ENCODE peak calls at places on chromosomes 2 and 18, in five cellular contexts. One of them, this sample, is unnamed.

GRCh38 chr18:3179430-3180089 is 40.2 kb downstream of the MYOM1 start:
- DNase-seq in endodermal cell: no peak
- DNase-seq in A549: no peak
- DNase-seq in left ventricle myocardium inferior: no peak
- DNase-seq in esophagus muscularis mucosa: no peak
- DNase-seq in this sample: no peak

GRCh38 chr2:144162652-144163051 is 357.3 kb downstream of the ZEB2 start:
- DNase-seq in left ventricle myocardium inferior: no peak
- DNase-seq in endodermal cell: peak
- DNase-seq in A549: no peak
- DNase-seq in esophagus muscularis mucosa: no peak
- DNase-seq in this sample: no peak

GRCh38 chr2:135792401-135793152 is 44.4 kb downstream of the LCT start:
- DNase-seq in esophagus muscularis mucosa: peak
- DNase-seq in endodermal cell: no peak
- DNase-seq in A549: no peak
- DNase-seq in left ventricle myocardium inferior: no peak
- DNase-seq in this sample: no peak

GRCh38 chr2:113847144-113847543 is 42.7 kb upstream of the ACTR3 start:
- DNase-seq in A549: no peak
- DNase-seq in left ventricle myocardium inferior: no peak
- DNase-seq in esophagus muscularis mucosa: no peak
- DNase-seq in endodermal cell: no peak
- DNase-seq in this sample: no peak

GRCh38 chr2:71596011-71596410 is 142.7 kb downstream of the DYSF start:
- DNase-seq in esophagus muscularis mucosa: no peak
- DNase-seq in left ventricle myocardium inferior: no peak
- DNase-seq in A549: no peak
- DNase-seq in endodermal cell: no peak
- DNase-seq in this sample: no peak

GRCh38 chr2:20675701-20676352 is 8.9 kb downstream of the GDF7 start:
- DNase-seq in endodermal cell: peak
- DNase-seq in A549: no peak
- DNase-seq in left ventricle myocardium inferior: no peak
- DNase-seq in esophagus muscularis mucosa: no peak
- DNase-seq in this sample: no peak

GRCh38 chr18:3447895-3448844 is 1.8 kb upstream of the TGIF1 start:
- DNase-seq in esophagus muscularis mucosa: peak
- DNase-seq in left ventricle myocardium inferior: peak
- DNase-seq in endodermal cell: peak
- DNase-seq in A549: peak
- DNase-seq in this sample: peak

GRCh38 chr2:19361325-19361990 is 3.0 kb upstream of the OSR1 start:
- DNase-seq in endodermal cell: peak
- DNase-seq in A549: no peak
- DNase-seq in esophagus muscularis mucosa: peak
- DNase-seq in left ventricle myocardium inferior: peak
- DNase-seq in this sample: peak

GRCh38 chr18:3012306-3012919 is 531 bp downstream of the LPIN2 start:
- DNase-seq in A549: no peak
- DNase-seq in esophagus muscularis mucosa: no peak
- DNase-seq in left ventricle myocardium inferior: peak
- DNase-seq in endodermal cell: peak
- DNase-seq in this sample: peak

GRCh38 chr2:119218478-119219064 is 5.1 kb upstream of the STEAP3 start:
- DNase-seq in A549: no peak
- DNase-seq in left ventricle myocardium inferior: no peak
- DNase-seq in esophagus muscularis mucosa: no peak
- DNase-seq in endodermal cell: peak
- DNase-seq in this sample: no peak

GRCh38 chr2:176002684-176003225 is 688 bp upstream of the LNPK start:
- DNase-seq in esophagus muscularis mucosa: no peak
- DNase-seq in A549: peak
- DNase-seq in left ventricle myocardium inferior: no peak
- DNase-seq in endodermal cell: no peak
- DNase-seq in this sample: peak

GRCh38 chr2:232960862-232961261 is 52.2 kb downstream of the NGEF start:
- DNase-seq in A549: no peak
- DNase-seq in esophagus muscularis mucosa: no peak
- DNase-seq in left ventricle myocardium inferior: no peak
- DNase-seq in endodermal cell: no peak
- DNase-seq in this sample: no peak

GRCh38 chr2:215505044-215505786 is 69.3 kb upstream of the FN1 start:
- DNase-seq in endodermal cell: no peak
- DNase-seq in esophagus muscularis mucosa: no peak
- DNase-seq in left ventricle myocardium inferior: no peak
- DNase-seq in A549: no peak
- DNase-seq in this sample: no peak

GRCh38 chr2:207869784-207870778 is 100.4 kb upstream of the FZD5 start:
- DNase-seq in esophagus muscularis mucosa: no peak
- DNase-seq in A549: peak
- DNase-seq in endodermal cell: no peak
- DNase-seq in left ventricle myocardium inferior: no peak
- DNase-seq in this sample: no peak

GRCh38 chr2:10460366-10460796 is 12.3 kb upstream of the ODC1 start:
- DNase-seq in A549: no peak
- DNase-seq in esophagus muscularis mucosa: no peak
- DNase-seq in endodermal cell: no peak
- DNase-seq in left ventricle myocardium inferior: no peak
- DNase-seq in this sample: no peak

GRCh38 chr2:205768341-205768740 is 86.0 kb downstream of the NRP2 start:
- DNase-seq in left ventricle myocardium inferior: peak
- DNase-seq in A549: no peak
- DNase-seq in esophagus muscularis mucosa: no peak
- DNase-seq in endodermal cell: no peak
- DNase-seq in this sample: no peak

GRCh38 chr2:47719099-47719498 is 63.8 kb upstream of the MSH6 start:
- DNase-seq in A549: no peak
- DNase-seq in esophagus muscularis mucosa: no peak
- DNase-seq in left ventricle myocardium inferior: no peak
- DNase-seq in endodermal cell: no peak
- DNase-seq in this sample: no peak

GRCh38 chr2:30145826-30146336 is 926 bp upstream of the YPEL5 start:
- DNase-seq in left ventricle myocardium inferior: no peak
- DNase-seq in A549: no peak
- DNase-seq in esophagus muscularis mucosa: no peak
- DNase-seq in endodermal cell: no peak
- DNase-seq in this sample: no peak
- H3K27ac ChIP-seq in left ventricle myocardium inferior: peak
- H3K27ac ChIP-seq in A549: peak
- H3K27ac ChIP-seq in esophagus muscularis mucosa: peak
- H3K27ac ChIP-seq in endodermal cell: peak
- H3K27ac ChIP-seq in this sample: peak

GRCh38 chr2:25375371-25375988 is 33.8 kb upstream of the DNMT3A start:
- DNase-seq in A549: no peak
- DNase-seq in left ventricle myocardium inferior: no peak
- DNase-seq in esophagus muscularis mucosa: no peak
- DNase-seq in endodermal cell: peak
- DNase-seq in this sample: peak
- H3K27ac ChIP-seq in A549: no peak
- H3K27ac ChIP-seq in left ventricle myocardium inferior: no peak
- H3K27ac ChIP-seq in esophagus muscularis mucosa: peak
- H3K27ac ChIP-seq in endodermal cell: no peak
- H3K27ac ChIP-seq in this sample: no peak

DNA sequence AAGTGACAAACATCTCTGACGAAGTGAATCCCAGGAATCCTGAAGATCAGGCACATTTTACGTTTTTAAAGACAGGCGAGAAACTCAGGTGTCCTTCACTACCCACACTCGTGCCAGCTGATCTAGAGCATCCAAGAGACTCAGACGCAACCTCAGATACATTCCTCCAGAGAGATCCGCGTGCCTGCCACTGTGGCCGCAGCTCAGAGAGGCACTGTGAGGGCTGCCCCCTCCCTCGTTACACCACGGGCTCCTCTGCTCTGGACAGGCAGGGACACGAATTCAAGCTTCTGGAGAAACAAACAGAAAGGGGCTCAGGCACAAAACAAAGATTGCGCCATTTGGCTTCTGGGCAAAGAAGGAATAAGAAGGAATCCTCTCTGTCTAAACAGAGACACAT is 268.0 kb downstream of the HDAC4 start:
- DNase-seq in endodermal cell: no peak
- DNase-seq in left ventricle myocardium inferior: no peak
- DNase-seq in A549: no peak
- DNase-seq in esophagus muscularis mucosa: no peak
- DNase-seq in this sample: no peak
- H3K27ac ChIP-seq in endodermal cell: no peak
- H3K27ac ChIP-seq in left ventricle myocardium inferior: no peak
- H3K27ac ChIP-seq in A549: no peak
- H3K27ac ChIP-seq in esophagus muscularis mucosa: no peak
- H3K27ac ChIP-seq in this sample: no peak

GRCh38 chr18:46343456-46343855 is 239.3 kb downstream of the HAUS1 start:
- DNase-seq in A549: no peak
- DNase-seq in left ventricle myocardium inferior: no peak
- DNase-seq in esophagus muscularis mucosa: no peak
- DNase-seq in endodermal cell: no peak
- DNase-seq in this sample: no peak
- H3K27ac ChIP-seq in A549: no peak
- H3K27ac ChIP-seq in left ventricle myocardium inferior: peak
- H3K27ac ChIP-seq in esophagus muscularis mucosa: no peak
- H3K27ac ChIP-seq in endodermal cell: no peak
- H3K27ac ChIP-seq in this sample: no peak

DNA sequence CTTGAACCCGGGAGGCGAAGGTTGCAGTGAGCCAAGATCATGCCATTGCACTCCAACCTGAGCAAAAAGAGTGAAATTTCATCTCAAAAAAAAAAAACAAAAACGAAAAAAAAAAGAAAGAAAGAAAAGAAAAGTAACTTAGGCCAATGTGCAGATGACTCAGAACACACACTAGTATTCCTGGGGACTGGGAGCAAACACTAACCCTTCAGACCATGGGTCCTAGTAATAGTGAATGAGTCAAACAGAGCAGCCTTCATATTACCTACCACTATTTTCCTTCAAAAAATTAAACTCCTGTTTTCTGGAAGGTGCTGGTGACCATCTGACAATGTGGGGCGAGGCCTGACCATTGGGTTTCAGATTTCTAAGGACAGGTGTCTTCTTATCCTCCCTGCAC is 253.4 kb downstream of the PIEZO2 start:
- DNase-seq in A549: no peak
- DNase-seq in endodermal cell: no peak
- DNase-seq in left ventricle myocardium inferior: no peak
- DNase-seq in esophagus muscularis mucosa: no peak
- DNase-seq in this sample: no peak
- H3K27ac ChIP-seq in A549: no peak
- H3K27ac ChIP-seq in endodermal cell: no peak
- H3K27ac ChIP-seq in left ventricle myocardium inferior: no peak
- H3K27ac ChIP-seq in esophagus muscularis mucosa: no peak
- H3K27ac ChIP-seq in this sample: no peak

DNA sequence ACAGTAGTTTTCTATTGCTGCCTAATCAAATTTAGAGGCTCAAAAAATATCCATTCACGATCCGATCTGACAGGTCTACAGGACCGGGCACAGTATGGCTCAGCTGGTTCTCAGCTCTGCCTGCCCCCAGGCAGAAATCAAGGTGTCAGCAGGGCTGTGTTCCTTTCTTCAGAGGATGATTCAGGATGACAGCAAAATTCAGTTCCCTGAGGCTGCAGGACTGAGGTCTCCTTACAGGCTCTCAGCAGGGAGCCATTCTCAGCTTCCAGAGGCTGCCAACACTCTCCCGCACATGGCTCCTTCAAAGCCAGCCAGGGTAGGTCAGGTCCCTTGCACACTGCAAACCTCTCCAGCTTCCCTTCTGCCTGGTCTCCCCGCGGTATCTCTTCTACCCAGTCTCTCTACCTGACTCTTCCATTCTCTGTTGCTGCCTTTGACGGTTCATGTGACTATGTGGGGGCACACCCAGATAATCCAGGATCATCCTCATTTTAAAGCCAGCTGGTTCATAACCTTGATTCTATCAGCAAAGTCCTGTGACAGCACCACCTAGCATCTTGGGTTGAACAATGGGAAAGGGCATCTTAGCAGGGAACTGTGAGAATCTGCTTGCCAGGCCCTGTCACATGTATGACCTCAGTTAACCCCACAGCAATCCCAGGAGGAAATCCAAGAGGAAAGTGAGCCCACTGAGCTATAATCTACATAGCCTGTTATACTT is 50.4 kb downstream of the UXS1 start:
- DNase-seq in A549: no peak
- DNase-seq in left ventricle myocardium inferior: no peak
- DNase-seq in endodermal cell: peak
- DNase-seq in esophagus muscularis mucosa: no peak
- DNase-seq in this sample: no peak
- H3K27ac ChIP-seq in A549: no peak
- H3K27ac ChIP-seq in left ventricle myocardium inferior: no peak
- H3K27ac ChIP-seq in endodermal cell: no peak
- H3K27ac ChIP-seq in esophagus muscularis mucosa: no peak
- H3K27ac ChIP-seq in this sample: no peak

DNA sequence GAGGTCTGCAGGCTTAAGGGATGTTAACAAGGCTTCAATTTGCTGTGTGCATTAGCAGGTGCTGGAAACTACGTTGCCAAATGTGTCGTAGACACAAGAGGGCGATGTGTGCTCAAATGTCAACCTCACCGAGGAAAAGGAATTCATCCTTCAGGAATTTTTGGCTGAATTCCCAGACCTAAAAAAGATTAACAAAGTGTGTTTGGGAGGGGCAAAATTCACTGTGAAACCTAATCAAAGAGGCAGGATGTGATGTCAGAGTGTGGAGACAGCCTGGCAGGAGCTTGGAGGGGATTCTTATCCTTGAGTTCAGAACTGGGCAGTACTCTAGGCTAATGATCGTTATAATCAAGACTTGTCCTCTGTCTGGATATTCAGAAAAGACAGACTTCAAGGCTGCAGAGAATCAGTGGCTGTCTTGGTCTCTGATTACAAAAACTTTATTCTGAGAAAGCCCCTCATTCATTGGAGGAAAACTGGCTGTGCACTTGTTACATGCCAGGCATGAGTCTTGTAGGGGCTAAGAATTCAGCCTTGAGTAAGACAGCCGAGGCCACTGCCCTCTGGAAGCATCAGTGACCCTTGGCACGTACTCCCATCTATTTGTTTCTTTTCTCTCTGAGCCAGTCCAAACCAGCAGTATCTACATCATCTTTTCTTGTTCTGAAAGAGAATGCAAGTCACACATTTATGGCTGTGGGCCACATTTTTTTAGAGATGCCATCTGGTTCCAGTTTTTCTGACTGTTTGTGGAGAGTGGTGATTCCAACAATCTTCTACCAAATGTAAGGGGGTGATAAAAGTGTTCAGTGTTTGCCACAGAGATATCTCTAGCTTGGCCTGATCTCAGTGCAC is 18.7 kb upstream of the SCYGR1 start:
- DNase-seq in esophagus muscularis mucosa: no peak
- DNase-seq in left ventricle myocardium inferior: peak
- DNase-seq in A549: peak
- DNase-seq in endodermal cell: peak
- DNase-seq in this sample: no peak
- H3K27ac ChIP-seq in esophagus muscularis mucosa: peak
- H3K27ac ChIP-seq in left ventricle myocardium inferior: peak
- H3K27ac ChIP-seq in A549: peak
- H3K27ac ChIP-seq in endodermal cell: no peak
- H3K27ac ChIP-seq in this sample: peak

GRCh38 chr2:229688141-229688540 is 26.2 kb downstream of the DNER start:
- DNase-seq in A549: no peak
- DNase-seq in left ventricle myocardium inferior: no peak
- DNase-seq in endodermal cell: no peak
- DNase-seq in esophagus muscularis mucosa: peak
- DNase-seq in this sample: no peak

GRCh38 chr2:229691631-229692030 is 22.7 kb downstream of the DNER start:
- DNase-seq in esophagus muscularis mucosa: no peak
- DNase-seq in endodermal cell: no peak
- DNase-seq in A549: no peak
- DNase-seq in left ventricle myocardium inferior: no peak
- DNase-seq in this sample: no peak

GRCh38 chr2:229689307-229689839 is 25.0 kb downstream of the DNER start:
- DNase-seq in left ventricle myocardium inferior: no peak
- DNase-seq in esophagus muscularis mucosa: peak
- DNase-seq in A549: no peak
- DNase-seq in endodermal cell: no peak
- DNase-seq in this sample: no peak

GRCh38 chr2:229686122-229686919 is 28.0 kb downstream of the DNER start:
- DNase-seq in esophagus muscularis mucosa: peak
- DNase-seq in left ventricle myocardium inferior: no peak
- DNase-seq in endodermal cell: no peak
- DNase-seq in A549: no peak
- DNase-seq in this sample: no peak
- H3K27ac ChIP-seq in esophagus muscularis mucosa: no peak
- H3K27ac ChIP-seq in left ventricle myocardium inferior: no peak
- H3K27ac ChIP-seq in endodermal cell: no peak
- H3K27ac ChIP-seq in A549: no peak
- H3K27ac ChIP-seq in this sample: no peak

This sample was measured in psoas muscle.